ENCODE peak calls at places on chromosomes 5 and 9, in five cellular contexts. One of them, this sample, is unnamed.

GRCh38 chr5:170169996-170170395 is 62.8 kb upstream of the C5orf58 start:
- DNase-seq in T-helper 2 cell: no peak
- DNase-seq in NCI-H345: no peak
- DNase-seq in NAMALWA: no peak
- DNase-seq in fibroblast of lung: no peak
- DNase-seq in this sample: peak

GRCh38 chr5:176608937-176609723 is 826 bp downstream of the GPRIN1 start:
- DNase-seq in T-helper 2 cell: no peak
- DNase-seq in NCI-H345: peak
- DNase-seq in NAMALWA: no peak
- DNase-seq in fibroblast of lung: no peak
- DNase-seq in this sample: peak

GRCh38 chr5:59041355-59041754 is 458.5 kb downstream of the RAB3C start:
- DNase-seq in T-helper 2 cell: no peak
- DNase-seq in NCI-H345: no peak
- DNase-seq in NAMALWA: no peak
- DNase-seq in fibroblast of lung: no peak
- DNase-seq in this sample: no peak

GRCh38 chr5:1016476-1016875 is 7.9 kb downstream of the NKD2 start:
- DNase-seq in T-helper 2 cell: no peak
- DNase-seq in NCI-H345: no peak
- DNase-seq in NAMALWA: no peak
- DNase-seq in fibroblast of lung: no peak
- DNase-seq in this sample: no peak

GRCh38 chr5:36600847-36601527 is 5.4 kb upstream of the SLC1A3 start:
- DNase-seq in T-helper 2 cell: no peak
- DNase-seq in NCI-H345: no peak
- DNase-seq in NAMALWA: no peak
- DNase-seq in fibroblast of lung: peak
- DNase-seq in this sample: peak

GRCh38 chr9:21031091-21031817 is at the start of gene HACD4:
- DNase-seq in T-helper 2 cell: peak
- DNase-seq in NCI-H345: peak
- DNase-seq in NAMALWA: peak
- DNase-seq in fibroblast of lung: peak
- DNase-seq in this sample: peak

GRCh38 chr5:180345186-180345585 is 8.0 kb downstream of the GFPT2 start:
- DNase-seq in T-helper 2 cell: no peak
- DNase-seq in NCI-H345: no peak
- DNase-seq in NAMALWA: no peak
- DNase-seq in fibroblast of lung: no peak
- DNase-seq in this sample: no peak

GRCh38 chr9:1922026-1922425 is 93.1 kb upstream of the SMARCA2 start:
- DNase-seq in T-helper 2 cell: no peak
- DNase-seq in NCI-H345: no peak
- DNase-seq in NAMALWA: peak
- DNase-seq in fibroblast of lung: no peak
- DNase-seq in this sample: no peak

GRCh38 chr9:38368731-38369130 is 23.8 kb upstream of the ALDH1B1 start:
- DNase-seq in T-helper 2 cell: no peak
- DNase-seq in NCI-H345: no peak
- DNase-seq in NAMALWA: no peak
- DNase-seq in fibroblast of lung: no peak
- DNase-seq in this sample: peak

GRCh38 chr5:149378241-149378805 is 769 bp downstream of the IL17B start:
- DNase-seq in T-helper 2 cell: no peak
- DNase-seq in NCI-H345: no peak
- DNase-seq in NAMALWA: no peak
- DNase-seq in fibroblast of lung: no peak
- DNase-seq in this sample: no peak

GRCh38 chr9:126690431-126691051 is 76.8 kb downstream of the LMX1B start:
- DNase-seq in T-helper 2 cell: peak
- DNase-seq in NCI-H345: peak
- DNase-seq in NAMALWA: peak
- DNase-seq in fibroblast of lung: no peak
- DNase-seq in this sample: peak

GRCh38 chr5:62643556-62644451 is 65.2 kb downstream of the LRRC70 start:
- DNase-seq in T-helper 2 cell: no peak
- DNase-seq in NCI-H345: peak
- DNase-seq in NAMALWA: no peak
- DNase-seq in fibroblast of lung: no peak
- DNase-seq in this sample: peak